ENCODE peak calls at places on chromosomes 3 and 15, in eight cellular contexts. U, Y, L, G, A, P, K and C are unnamed samples.

GRCh38 chr15:58467722-58468436 is 36.1 kb downstream of the LIPC start:
- DNase-seq in U (no peak), Y (no peak), L (no peak), G (no peak), A (no peak), P (no peak), K (no peak), C (no peak)

GRCh38 chr3:157467165-157467564 is 30.5 kb downstream of the PTX3 start:
- DNase-seq in U (no peak), Y (no peak), L (no peak), G (no peak), A (no peak), P (no peak), K (no peak), C (no peak)

GRCh38 chr3:178384302-178384939 is 151.8 kb upstream of the KCNMB2 start:
- DNase-seq in U (no peak), Y (no peak), L (no peak), G (no peak), A (no peak), P (no peak), K (no peak), C (no peak)

GRCh38 chr3:182738583-182739514 is 54.5 kb upstream of the ATP11B start:
- DNase-seq in U (no peak), Y (peak), L (peak), G (no peak), A (peak), P (no peak), K (no peak), C (peak)

GRCh38 chr15:83225449-83225848 is 17.8 kb upstream of the HDGFL3 start:
- DNase-seq in U (no peak), Y (no peak), L (no peak), G (no peak), A (no peak), P (no peak), K (no peak), C (no peak)

GRCh38 chr3:15255215-15255614 is 49.2 kb downstream of the CAPN7 start:
- DNase-seq in U (no peak), Y (no peak), L (no peak), G (no peak), A (no peak), P (no peak), K (no peak), C (no peak)

GRCh38 chr3:194343561-194343893 is 7.6 kb downstream of the CPN2 start:
- DNase-seq in U (no peak), Y (peak), L (no peak), G (no peak), A (no peak), P (no peak), K (no peak), C (no peak)

GRCh38 chr15:36589971-36590370 is 10.5 kb downstream of the CDIN1 start:
- DNase-seq in U (no peak), Y (no peak), L (no peak), G (no peak), A (no peak), P (no peak), K (no peak), C (peak)

GRCh38 chr3:136366289-136366688 is 116.1 kb downstream of the PCCB start:
- DNase-seq in U (no peak), Y (no peak), L (no peak), G (no peak), A (no peak), P (no peak), K (no peak), C (no peak)

GRCh38 chr3:64361962-64362735 is 136.9 kb upstream of the PRICKLE2 start:
- DNase-seq in U (no peak), Y (no peak), L (no peak), G (no peak), A (no peak), P (no peak), K (no peak), C (no peak)

GRCh38 chr3:72232777-72233176 is 447.8 kb upstream of the PROK2 start:
- DNase-seq in U (peak), Y (no peak), L (no peak), G (no peak), A (no peak), P (no peak), K (no peak), C (no peak)

GRCh38 chr3:54631507-54632280 is 296.2 kb downstream of the LRTM1 start:
- DNase-seq in U (no peak), Y (no peak), L (no peak), G (no peak), A (no peak), P (no peak), K (no peak), C (no peak)

GRCh38 chr3:138944136-138944658 is 2.7 kb downstream of the FOXL2 start:
- DNase-seq in U (no peak), Y (no peak), L (no peak), G (no peak), A (no peak), P (no peak), K (no peak), C (no peak)

GRCh38 chr15:50358805-50359204 is 3.8 kb upstream of the GABPB1 start:
- DNase-seq in U (peak), Y (peak), L (peak), G (no peak), A (no peak), P (no peak), K (peak), C (peak)

GRCh38 chr3:52704611-52705437 is 767 bp downstream of the GLT8D1 start:
- DNase-seq in U (peak), Y (peak), L (peak), G (no peak), A (no peak), P (no peak), K (peak), C (peak)

GRCh38 chr15:93109370-93110105 is 20.5 kb upstream of the RGMA start:
- DNase-seq in U (no peak), Y (no peak), L (no peak), G (no peak), A (no peak), P (no peak), K (no peak), C (no peak)

GRCh38 chr3:156187146-156187769 is 66.9 kb downstream of the KCNAB1 start:
- DNase-seq in U (no peak), Y (no peak), L (no peak), G (no peak), A (no peak), P (no peak), K (no peak), C (no peak)

GRCh38 chr3:149954812-149955211 is 15.9 kb downstream of the PFN2 start:
- DNase-seq in U (peak), Y (no peak), L (no peak), G (no peak), A (no peak), P (no peak), K (no peak), C (no peak)

GRCh38 chr3:60240558-60240957 is 1010.7 kb downstream of the FHIT start:
- DNase-seq in U (no peak), Y (peak), L (no peak), G (no peak), A (no peak), P (peak), K (no peak), C (no peak)

GRCh38 chr15:77002954-77003912 is 8.3 kb downstream of the PSTPIP1 start:
- DNase-seq in U (peak), Y (peak), L (no peak), G (peak), A (no peak), P (no peak), K (peak), C (no peak)

GRCh38 chr3:10392244-10392643 is 71.3 kb upstream of the SEC13 start:
- DNase-seq in U (no peak), Y (no peak), L (no peak), G (no peak), A (no peak), P (no peak), K (no peak), C (peak)

GRCh38 chr3:88807471-88808090 is 299.8 kb upstream of the EPHA3 start:
- DNase-seq in U (no peak), Y (no peak), L (no peak), G (no peak), A (peak), P (no peak), K (no peak), C (no peak)

GRCh38 chr3:170780471-170780870 is 89.5 kb downstream of the RPL22L1 start:
- DNase-seq in U (no peak), Y (no peak), L (no peak), G (no peak), A (no peak), P (no peak), K (no peak), C (no peak)

GRCh38 chr3:19093084-19093483 is 55.2 kb upstream of the KCNH8 start:
- DNase-seq in U (peak), Y (no peak), L (no peak), G (no peak), A (no peak), P (no peak), K (no peak), C (no peak)